ENCODE peak calls at places on chromosomes 4 and X, in nine cellular contexts. V, R, C, T, M, Q, Z, A and Y are unnamed samples.

GRCh38 chr4:151195801-151196200 is 81.2 kb upstream of the PRSS48 start:
- DNase-seq in V (peak; percentile 74), R (no peak), C (peak; percentile 48), T (no peak), M (no peak), Q (peak; percentile 34), Z (peak; percentile 15), A (no peak), Y (no peak)

GRCh38 chr4:124144302-124144701 is 568.2 kb downstream of the ANKRD50 start:
- DNase-seq in V (no peak), R (no peak), C (peak; percentile 35), T (no peak), M (no peak), Q (no peak), Z (no peak), A (no peak), Y (no peak)

GRCh38 chr4:26030780-26031179 is 116.8 kb downstream of the SMIM20 start:
- DNase-seq in V (no peak), R (no peak), C (no peak), T (no peak), M (no peak), Q (no peak), Z (no peak), A (no peak), Y (no peak)

GRCh38 chr4:18318682-18319410 is 297.3 kb upstream of the LCORL start:
- DNase-seq in V (peak; percentile 2), R (no peak), C (peak; percentile 36), T (no peak), M (no peak), Q (no peak), Z (no peak), A (no peak), Y (no peak)

GRCh38 chr4:46399440-46399839 is 9.5 kb upstream of the GABRA2 start:
- DNase-seq in V (no peak), R (no peak), C (no peak), T (no peak), M (no peak), Q (no peak), Z (no peak), A (no peak), Y (no peak)

GRCh38 chrX:14528629-14529287 is 578 bp upstream of the GLRA2 start:
- DNase-seq in V (peak; percentile 28), R (peak; percentile 46), C (peak; percentile 54), T (peak; percentile 2), M (peak; percentile 18), Q (peak; percentile 18), Z (peak; percentile 37), A (peak; percentile 2), Y (peak; percentile 21)

GRCh38 chr4:75011131-75011795 is 78.3 kb downstream of the PARM1 start:
- DNase-seq in V (no peak), R (no peak), C (no peak), T (no peak), M (no peak), Q (no peak), Z (no peak), A (no peak), Y (no peak)

GRCh38 chr4:139704915-139705485 is 39.4 kb downstream of the MGST2 start:
- DNase-seq in V (peak; percentile 49), R (no peak), C (no peak), T (no peak), M (no peak), Q (no peak), Z (no peak), A (no peak), Y (no peak)

GRCh38 chr4:102815981-102816380 is 11.4 kb downstream of the UBE2D3 start:
- DNase-seq in V (peak; percentile 87), R (no peak), C (peak; percentile 67), T (no peak), M (no peak), Q (peak; percentile 82), Z (no peak), A (no peak), Y (no peak)

GRCh38 chr4:2791518-2792395 is 1.1 kb upstream of the SH3BP2 start:
- DNase-seq in V (no peak), R (no peak), C (no peak), T (no peak), M (no peak), Q (no peak), Z (no peak), A (no peak), Y (no peak)

GRCh38 chr4:75542824-75543223 is 13.0 kb upstream of the ODAPH start:
- DNase-seq in V (peak; percentile 96), R (no peak), C (peak; percentile 24), T (no peak), M (no peak), Q (peak; percentile 31), Z (no peak), A (no peak), Y (no peak)

GRCh38 chr4:965048-965765 is 8.2 kb downstream of the DGKQ start:
- DNase-seq in V (no peak), R (no peak), C (no peak), T (no peak), M (no peak), Q (no peak), Z (no peak), A (no peak), Y (no peak)

GRCh38 chrX:155966876-155967275 is 30.6 kb upstream of the IL9R start:
- DNase-seq in V (peak; percentile 2), R (peak; percentile 58), C (peak; percentile 19), T (no peak), M (no peak), Q (no peak), Z (no peak), A (peak; percentile 2), Y (peak; percentile 28)

GRCh38 chr4:156970501-156971167 is 965 bp downstream of the PDGFC start:
- DNase-seq in V (peak; percentile 73), R (peak; percentile 61), C (peak; percentile 68), T (no peak), M (no peak), Q (no peak), Z (peak; percentile 7), A (no peak), Y (peak; percentile 23)

GRCh38 chr4:80202190-80202711 is 4.9 kb downstream of the PRDM8 start:
- DNase-seq in V (peak; percentile 70), R (peak; percentile 52), C (peak; percentile 75), T (peak; percentile 66), M (peak; percentile 80), Q (no peak), Z (no peak), A (peak; percentile 73), Y (peak; percentile 86)

GRCh38 chrX:56764153-56764974 is 35.3 kb downstream of the NBDY start:
- DNase-seq in V (peak; percentile 79), R (peak; percentile 60), C (peak; percentile 87), T (peak; percentile 57), M (peak; percentile 75), Q (peak; percentile 68), Z (peak; percentile 70), A (peak; percentile 61), Y (peak; percentile 80)

GRCh38 chrX:40090050-40090804 is 7.5 kb downstream of the BCOR start:
- DNase-seq in V (no peak), R (no peak), C (no peak), T (no peak), M (no peak), Q (no peak), Z (no peak), A (no peak), Y (no peak)

GRCh38 chrX:8565729-8566128 is 101.1 kb downstream of the VCX3B start:
- DNase-seq in V (no peak), R (no peak), C (no peak), T (no peak), M (no peak), Q (no peak), Z (no peak), A (no peak), Y (no peak)

GRCh38 chr4:147247577-147247976 is 233.3 kb upstream of the EDNRA start:
- DNase-seq in V (peak; percentile 13), R (no peak), C (peak; percentile 22), T (no peak), M (no peak), Q (no peak), Z (no peak), A (no peak), Y (no peak)

GRCh38 chr4:98514930-98515809 is 143.2 kb downstream of the TSPAN5 start:
- DNase-seq in V (peak; percentile 36), R (no peak), C (peak; percentile 79), T (no peak), M (no peak), Q (no peak), Z (no peak), A (no peak), Y (no peak)

GRCh38 chr4:139768913-139769312 is 103.3 kb downstream of the MGST2 start:
- DNase-seq in V (no peak), R (peak; percentile 34), C (no peak), T (no peak), M (no peak), Q (no peak), Z (no peak), A (no peak), Y (no peak)

GRCh38 chr4:26003072-26003471 is 89.1 kb downstream of the SMIM20 start:
- DNase-seq in V (no peak), R (no peak), C (no peak), T (no peak), M (no peak), Q (no peak), Z (no peak), A (no peak), Y (no peak)

GRCh38 chrX:103329991-103330390 is at the start of gene TCEAL7:
- DNase-seq in V (peak; percentile 30), R (no peak), C (peak; percentile 31), T (no peak), M (no peak), Q (peak; percentile 3), Z (peak; percentile 85), A (no peak), Y (no peak)

GRCh38 chrX:47422444-47422843 is 52.1 kb downstream of the ZNF157 start:
- DNase-seq in V (no peak), R (no peak), C (no peak), T (no peak), M (no peak), Q (no peak), Z (no peak), A (no peak), Y (no peak)

GRCh38 chr4:77990456-77990855 is 66.7 kb upstream of the FRAS1 start:
- DNase-seq in V (peak; percentile 16), R (no peak), C (no peak), T (no peak), M (no peak), Q (no peak), Z (no peak), A (no peak), Y (no peak)

GRCh38 chrX:65999563-66000148 is 40.2 kb downstream of the VSIG4 start:
- DNase-seq in V (no peak), R (no peak), C (no peak), T (no peak), M (no peak), Q (no peak), Z (no peak), A (no peak), Y (no peak)

GRCh38 chrX:16978193-16978984 is 31.9 kb downstream of the REPS2 start:
- DNase-seq in V (no peak), R (no peak), C (peak; percentile 5), T (no peak), M (no peak), Q (no peak), Z (no peak), A (no peak), Y (no peak)

GRCh38 chr4:143768007-143768591 is 67.6 kb upstream of the FREM3 start:
- DNase-seq in V (no peak), R (no peak), C (no peak), T (no peak), M (no peak), Q (peak; percentile 47), Z (no peak), A (no peak), Y (no peak)

GRCh38 chr4:29014555-29014954 is 1705.6 kb upstream of the PCDH7 start:
- DNase-seq in V (no peak), R (no peak), C (no peak), T (no peak), M (no peak), Q (no peak), Z (no peak), A (no peak), Y (no peak)

GRCh38 chr4:24664956-24665355 is 80.6 kb upstream of the DHX15 start:
- DNase-seq in V (no peak), R (no peak), C (peak; percentile 62), T (no peak), M (no peak), Q (peak; percentile 25), Z (no peak), A (no peak), Y (no peak)

GRCh38 chr4:142696334-142697122 is 149.6 kb downstream of the INPP4B start:
- DNase-seq in V (no peak), R (no peak), C (no peak), T (no peak), M (no peak), Q (no peak), Z (no peak), A (no peak), Y (no peak)